ENCODE peak calls at places on chromosome 1, in four cellular contexts. C is GM23338; P is effector memory CD4-positive, alpha-beta T cell; U is GM23248. W is an unnamed sample.
A peak's percentile ranks its signal among the peaks of the same experiment; 100 is the strongest.

GRCh38 chr1:109247401-109248365 is 1.7 kb upstream of the CELSR2 start:
- DNase-seq in C (no peak), P (no peak), U (no peak), W (no peak)

GRCh38 chr1:238562376-238562775 is 671.7 kb upstream of the ZP4 start:
- DNase-seq in C (no peak), P (no peak), U (peak; percentile 36), W (no peak)

GRCh38 chr1:56908619-56909340 is 54.2 kb downstream of the C8A start:
- DNase-seq in C (no peak), P (no peak), U (peak; percentile 75), W (no peak)

GRCh38 chr1:65812065-65812464 is 19.4 kb downstream of the PDE4B start:
- DNase-seq in C (peak; percentile 30), P (no peak), U (peak; percentile 94), W (no peak)

GRCh38 chr1:218171302-218171893 is 113.7 kb upstream of the RRP15 start:
- DNase-seq in C (peak; percentile 49), P (no peak), U (peak; percentile 59), W (no peak)

GRCh38 chr1:84300991-84301758 is at the start of gene SAMD13:
- DNase-seq in C (no peak), P (no peak), U (peak; percentile 60), W (peak; percentile 61)

GRCh38 chr1:236213534-236213933 is 68.2 kb downstream of the ERO1B start:
- DNase-seq in C (no peak), P (no peak), U (no peak), W (no peak)

GRCh38 chr1:50419192-50419906 is 3.9 kb downstream of the DMRTA2 start:
- DNase-seq in C (peak; percentile 72), P (no peak), U (peak; percentile 58), W (no peak)

GRCh38 chr1:12453400-12454343 is 164.3 kb downstream of the DHRS3 start:
- DNase-seq in C (peak; percentile 44), P (no peak), U (peak; percentile 19), W (no peak)

GRCh38 chr1:109895720-109896504 is 14.7 kb upstream of the CSF1 start:
- DNase-seq in C (no peak), P (no peak), U (peak; percentile 55), W (no peak)

GRCh38 chr1:27598902-27599528 is 4.9 kb downstream of the AHDC1 start:
- DNase-seq in C (no peak), P (no peak), U (peak; percentile 91), W (no peak)

GRCh38 chr1:27598288-27598687 is 5.7 kb downstream of the AHDC1 start:
- DNase-seq in C (peak; percentile 73), P (no peak), U (peak; percentile 35), W (no peak)

GRCh38 chr1:27600500-27601175 is 3.3 kb downstream of the AHDC1 start:
- DNase-seq in C (peak; percentile 75), P (no peak), U (no peak), W (no peak)

GRCh38 chr1:27601321-27601770 is 2.6 kb downstream of the AHDC1 start:
- DNase-seq in C (no peak), P (no peak), U (peak; percentile 60), W (no peak)

DNA sequence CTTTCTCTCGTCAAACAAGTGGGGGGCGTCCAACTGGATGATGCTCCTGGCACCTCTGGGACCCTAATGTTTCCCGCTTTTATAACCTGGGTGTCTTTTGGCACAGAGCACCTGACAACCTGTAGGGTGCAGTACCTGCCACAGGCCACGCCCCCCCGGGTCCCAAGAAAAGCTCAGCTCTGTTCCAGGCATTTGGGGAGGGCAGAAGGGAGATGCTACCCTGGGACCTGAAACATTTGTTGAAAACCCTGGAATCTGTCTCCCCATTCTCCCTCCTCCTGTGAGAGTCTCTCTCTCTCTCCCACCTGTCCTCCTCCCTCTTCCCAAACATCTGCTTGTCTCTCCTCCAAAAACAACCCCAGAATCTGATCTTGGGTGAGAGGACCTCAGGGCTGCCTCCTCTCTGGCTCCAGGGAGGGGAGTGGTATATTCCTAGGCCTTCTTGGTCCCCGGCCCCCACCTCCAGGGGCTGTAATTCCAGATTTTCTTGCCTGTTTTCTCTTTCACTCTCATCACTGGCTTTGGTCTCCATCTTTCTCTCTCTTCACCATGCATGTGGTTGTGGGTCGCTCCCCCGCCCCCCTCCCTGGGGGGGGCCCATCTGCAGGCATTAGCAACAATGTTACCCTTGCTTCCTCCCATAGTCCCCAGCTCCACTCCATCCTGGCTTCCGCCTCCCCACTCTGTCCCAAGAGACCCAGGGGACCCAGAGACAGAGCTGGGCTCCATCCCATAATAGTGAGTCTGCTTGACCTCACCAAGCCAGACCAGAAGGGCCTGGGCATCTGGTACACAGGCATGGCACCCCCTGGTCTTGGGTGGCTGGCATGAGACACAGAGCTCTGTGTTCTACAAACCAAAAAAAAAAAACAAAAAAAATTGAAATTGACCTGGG is 4.1 kb downstream of the AHDC1 start:
- DNase-seq in C (peak; percentile 81), P (no peak), U (no peak), W (no peak)
- H3K4me1 ChIP-seq in C (peaks cover 59% of the 10 kb centered on the region), P (peaks cover 61% of the 10 kb centered on the region), U (peaks cover 53% of the 10 kb centered on the region), W (peaks cover 54% of the 10 kb centered on the region)

GRCh38 chr1:226657788-226658537 is 81.1 kb downstream of the ITPKB start:
- DNase-seq in C (no peak), P (no peak), U (no peak), W (no peak)
- H3K27ac ChIP-seq in C (no peak overlapping the region), P (no peak overlapping the region), U (no peak overlapping the region), W (no peak overlapping the region)

GRCh38 chr1:204146309-204146708 is 5.5 kb downstream of the ETNK2 start:
- DNase-seq in C (no peak), P (no peak), U (no peak), W (no peak)
- H3K27me3 ChIP-seq in C (peaks cover 7% of the 10 kb centered on the region), P (no peaks in the 10 kb centered on the region), U (no peaks in the 10 kb centered on the region), W (no peaks in the 10 kb centered on the region)

GRCh38 chr1:178927003-178927402 is 56.1 kb upstream of the ANGPTL1 start:
- DNase-seq in C (no peak), P (no peak), U (no peak), W (no peak)
- H3K4me1 ChIP-seq in C (peaks cover 17% of the 10 kb centered on the region), P (no peaks in the 10 kb centered on the region), U (peaks cover 6% of the 10 kb centered on the region), W (no peaks in the 10 kb centered on the region)

GRCh38 chr1:8431779-8432178 is 113.9 kb downstream of the SLC45A1 start:
- DNase-seq in C (no peak), P (no peak), U (no peak), W (no peak)

GRCh38 chr1:8431028-8431427 is 113.1 kb downstream of the SLC45A1 start:
- DNase-seq in C (peak; percentile 57), P (no peak), U (no peak), W (peak; percentile 47)

GRCh38 chr1:8435569-8436071 is 117.7 kb downstream of the SLC45A1 start:
- DNase-seq in C (no peak), P (no peak), U (no peak), W (no peak)

GRCh38 chr1:8437286-8437685 is 119.4 kb downstream of the SLC45A1 start:
- DNase-seq in C (no peak), P (no peak), U (no peak), W (no peak)

DNA sequence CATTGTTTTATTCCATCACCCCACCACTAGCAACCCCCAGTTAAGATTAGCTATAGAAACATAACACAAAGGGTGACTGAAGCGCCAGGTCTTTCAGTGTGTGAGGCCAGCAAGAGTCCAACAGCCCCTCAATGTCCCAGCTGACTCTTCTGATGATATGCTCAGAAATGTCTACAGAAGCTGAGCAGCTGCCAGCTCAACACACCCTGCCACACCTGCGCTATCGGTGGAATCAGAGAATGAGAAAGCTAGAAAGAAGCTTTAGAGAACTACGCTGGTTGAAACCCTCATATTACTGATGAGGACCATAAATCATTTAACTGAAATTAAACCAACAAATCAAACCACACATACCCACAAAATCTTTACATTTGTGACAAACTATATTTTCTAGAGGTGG is 116.2 kb downstream of the SLC45A1 start:
- DNase-seq in C (no peak), P (no peak), U (no peak), W (no peak)
- H3K27ac ChIP-seq in C (no peak overlapping the region), P (no peak overlapping the region), U (no peak overlapping the region), W (no peak overlapping the region)

DNA sequence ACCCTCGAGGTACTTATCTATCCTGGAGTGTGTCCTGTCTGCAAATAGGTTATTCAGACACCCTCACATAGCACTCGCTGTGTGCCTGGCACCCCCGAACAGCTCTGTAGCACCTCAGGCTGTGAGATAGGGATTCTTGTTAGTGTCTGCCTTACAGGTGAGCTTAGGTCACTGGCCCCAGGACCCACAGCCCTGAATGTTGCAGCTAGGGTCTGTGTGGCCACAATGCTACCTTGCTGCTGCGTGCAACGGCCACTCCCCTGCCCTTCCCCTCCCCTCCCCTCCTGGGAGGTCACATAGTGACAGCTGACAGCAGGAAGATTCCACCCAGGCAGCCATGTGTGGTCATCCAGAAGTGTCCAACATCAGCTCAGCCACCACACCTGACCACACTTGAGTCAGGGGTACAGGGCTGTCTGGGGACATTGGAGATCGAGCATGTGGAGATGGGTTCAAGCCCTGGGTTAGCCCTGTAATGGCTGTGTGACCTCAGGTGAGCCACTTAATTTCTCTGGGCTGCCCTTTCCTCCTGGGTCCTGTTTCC is 208.5 kb downstream of the PTPRU start:
- DNase-seq in C (no peak), P (no peak), U (no peak), W (no peak)
- H3K27me3 ChIP-seq in C (no peaks in the 10 kb centered on the region), P (no peaks in the 10 kb centered on the region), U (peaks cover 25% of the 10 kb centered on the region), W (no peaks in the 10 kb centered on the region)

GRCh38 chr1:170534626-170535147 is 2.7 kb downstream of the GORAB start:
- DNase-seq in C (no peak), P (no peak), U (no peak), W (no peak)
- H3K4me1 ChIP-seq in C (peaks cover 14% of the 10 kb centered on the region), P (peaks cover 9% of the 10 kb centered on the region), U (peaks cover 40% of the 10 kb centered on the region), W (peaks cover 14% of the 10 kb centered on the region)

GRCh38 chr1:92031281-92032110 is 1.7 kb downstream of the EPHX4 start:
- DNase-seq in C (no peak), P (no peak), U (peak; percentile 11), W (no peak)

GRCh38 chr1:92029241-92029922 is 403 bp upstream of the EPHX4 start:
- DNase-seq in C (peak; percentile 58), P (no peak), U (no peak), W (no peak)

DNA sequence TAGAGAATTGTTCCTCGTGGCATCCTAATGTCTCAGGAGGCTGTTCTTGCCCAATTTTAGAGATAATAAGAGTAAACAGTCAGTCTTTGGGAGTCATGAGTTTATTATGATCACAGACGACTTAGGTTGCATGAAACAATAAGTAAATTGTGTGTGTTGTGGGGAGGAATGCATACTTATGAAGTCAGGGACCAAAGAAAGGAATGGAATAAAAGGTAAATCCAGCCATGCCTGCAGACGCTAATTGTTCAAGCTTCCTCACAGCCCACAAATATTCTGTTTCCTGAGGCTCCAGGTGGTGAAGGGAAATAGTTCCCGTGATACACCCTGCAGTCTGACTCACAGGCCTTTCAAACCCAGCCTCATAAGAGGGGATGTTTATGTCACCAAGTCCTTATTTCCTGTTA is 919 bp downstream of the EPHX4 start:
- DNase-seq in C (peak; percentile 12), P (no peak), U (peak; percentile 5), W (no peak)
- H3K27ac ChIP-seq in C (no peak overlapping the region), P (no peak overlapping the region), U (no peak overlapping the region), W (no peak overlapping the region)

W was measured in naive thymus-derived CD4-positive, alpha-beta T cell.